ENCODE peak calls at places on chromosomes 3 and 15, in seven cellular contexts. M is IMR-90; K is stimulated activated CD8-positive, alpha-beta memory T cell treated with anti-CD3 and anti-CD28 coated beads, Interleukin-2, amount 100 ng/mL, for 1 hour; P is cardiac fibroblast; X is suprapubic skin; L is activated CD8-positive, alpha-beta memory T cell treated with anti-CD3 and anti-CD28 coated beads for 48 hours; I is mesenchymal stem cell. V is an unnamed sample.

GRCh38 chr15:68492855-68493254 is 60.9 kb upstream of the ITGA11 start:
- DNase-seq in M (peak; percentile 29), L (no peak), P (peak; percentile 62), X (no peak), I (no peak), K (no peak), V (no peak)

GRCh38 chr3:124800511-124801374 is 70.5 kb downstream of the UMPS start:
- DNase-seq in X (no peak), M (peak; percentile 40), P (peak; percentile 91), I (peak; percentile 81), K (no peak), L (no peak), V (no peak)

GRCh38 chr3:178703268-178703975 is 167.2 kb downstream of the KCNMB2 start:
- DNase-seq in X (no peak), M (peak; percentile 97), K (no peak), L (no peak), P (peak; percentile 14), I (peak; percentile 95), V (no peak)

GRCh38 chr3:186757214-186757613 is 26.2 kb upstream of the EIF4A2 start:
- DNase-seq in M (no peak), L (no peak), K (no peak), X (no peak), P (no peak), I (no peak), V (no peak)

GRCh38 chr15:59294961-59295741 is 77.5 kb downstream of the MYO1E start:
- DNase-seq in P (peak; percentile 77), I (peak; percentile 94), K (no peak), X (no peak), L (no peak), M (peak; percentile 95), V (no peak)

GRCh38 chr3:177519588-177519987 is 322.3 kb upstream of the TBL1XR1 start:
- DNase-seq in M (no peak), X (no peak), P (no peak), K (no peak), L (no peak), I (no peak), V (no peak)

GRCh38 chr15:40594429-40594836 is 384 bp downstream of the KNL1 start:
- DNase-seq in M (peak; percentile 16), L (no peak), K (no peak), X (peak; percentile 66), P (peak; percentile 46), I (peak; percentile 76), V (peak; percentile 43)

GRCh38 chr15:62928242-62928995 is 114.1 kb upstream of the TPM1 start:
- DNase-seq in P (peak; percentile 93), I (peak; percentile 98), L (no peak), X (no peak), K (no peak), M (peak; percentile 92), V (no peak)

GRCh38 chr15:77508541-77509505 is 88.1 kb downstream of the HMG20A start:
- DNase-seq in K (no peak), M (peak; percentile 71), I (peak; percentile 49), X (peak; percentile 66), P (peak; percentile 54), L (no peak), V (no peak)

GRCh38 chr3:154971341-154971740 is 108.8 kb upstream of the MME start:
- DNase-seq in L (no peak), M (peak; percentile 17), K (no peak), P (no peak), X (no peak), I (no peak), V (no peak)

GRCh38 chr15:62301993-62302665 is 137.0 kb upstream of the C2CD4B start:
- DNase-seq in K (no peak), M (peak; percentile 1), P (peak; percentile 50), L (no peak), I (peak; percentile 17), X (no peak), V (no peak)

GRCh38 chr3:42079701-42080323 is 11.3 kb upstream of the TRAK1 start:
- DNase-seq in L (no peak), P (no peak), I (no peak), X (no peak), M (no peak), K (no peak), V (no peak)

GRCh38 chr3:64048631-64049061 is 25.4 kb upstream of the PSMD6 start:
- DNase-seq in P (peak; percentile 43), L (no peak), M (peak; percentile 16), X (no peak), K (no peak), I (no peak), V (no peak)

GRCh38 chr3:177361042-177361938 is 164.0 kb upstream of the TBL1XR1 start:
- DNase-seq in X (no peak), K (no peak), M (no peak), P (no peak), L (no peak), I (no peak), V (no peak)

GRCh38 chr3:13705702-13706280 is 156.9 kb downstream of the FBLN2 start:
- DNase-seq in P (no peak), K (no peak), L (no peak), M (no peak), I (no peak), X (peak; percentile 28), V (no peak)

GRCh38 chr3:169286992-169287391 is 376.5 kb downstream of the MECOM start:
- DNase-seq in L (no peak), X (no peak), K (no peak), I (no peak), P (no peak), M (no peak), V (no peak)

V was measured in progenitor cell of endocrine pancreas.